ENCODE peak calls at places on chromosomes 13 and 19, in five cellular contexts. J is neuronal stem cell, X is thoracic aorta, H is iPS DF 6.9, L is ovary. Y is an unnamed sample.
A peak's percentile ranks its signal among the peaks of the same experiment; 100 is the strongest.

GRCh38 chr13:113822956-113823744 is 40.7 kb downstream of the GAS6 start:
- DNase-seq in J (no peak), X (no peak), H (no peak), L (no peak), Y (no peak)

GRCh38 chr13:75493156-75493555 is 11.2 kb upstream of the TBC1D4 start:
- DNase-seq in J (no peak), X (no peak), H (no peak), L (no peak), Y (no peak)

GRCh38 chr13:42119875-42120274 is 71.4 kb downstream of the DGKH start:
- DNase-seq in J (no peak), X (no peak), H (no peak), L (no peak), Y (no peak)

GRCh38 chr13:105929486-105929885 is 606.0 kb downstream of the EFNB2 start:
- DNase-seq in J (no peak), X (no peak), H (no peak), L (no peak), Y (no peak)

GRCh38 chr13:22092791-22093545 is 422.1 kb downstream of the FGF9 start:
- DNase-seq in J (no peak), X (no peak), H (no peak), L (no peak), Y (no peak)

GRCh38 chr13:107124129-107124718 is 556.3 kb upstream of the ARGLU1 start:
- DNase-seq in J (peak; percentile 37), X (no peak), H (no peak), L (no peak), Y (no peak)

GRCh38 chr13:94968040-94968756 is 255.9 kb upstream of the SOX21 start:
- DNase-seq in J (peak; percentile 65), X (no peak), H (no peak), L (peak; percentile 37), Y (peak; percentile 56)

GRCh38 chr19:51760811-51761356 is at the start of gene FPR2:
- DNase-seq in J (no peak), X (no peak), H (no peak), L (no peak), Y (no peak)

GRCh38 chr19:52935434-52935833 is 12.2 kb upstream of the ZNF888 start:
- DNase-seq in J (no peak), X (no peak), H (no peak), L (no peak), Y (no peak)

DNA sequence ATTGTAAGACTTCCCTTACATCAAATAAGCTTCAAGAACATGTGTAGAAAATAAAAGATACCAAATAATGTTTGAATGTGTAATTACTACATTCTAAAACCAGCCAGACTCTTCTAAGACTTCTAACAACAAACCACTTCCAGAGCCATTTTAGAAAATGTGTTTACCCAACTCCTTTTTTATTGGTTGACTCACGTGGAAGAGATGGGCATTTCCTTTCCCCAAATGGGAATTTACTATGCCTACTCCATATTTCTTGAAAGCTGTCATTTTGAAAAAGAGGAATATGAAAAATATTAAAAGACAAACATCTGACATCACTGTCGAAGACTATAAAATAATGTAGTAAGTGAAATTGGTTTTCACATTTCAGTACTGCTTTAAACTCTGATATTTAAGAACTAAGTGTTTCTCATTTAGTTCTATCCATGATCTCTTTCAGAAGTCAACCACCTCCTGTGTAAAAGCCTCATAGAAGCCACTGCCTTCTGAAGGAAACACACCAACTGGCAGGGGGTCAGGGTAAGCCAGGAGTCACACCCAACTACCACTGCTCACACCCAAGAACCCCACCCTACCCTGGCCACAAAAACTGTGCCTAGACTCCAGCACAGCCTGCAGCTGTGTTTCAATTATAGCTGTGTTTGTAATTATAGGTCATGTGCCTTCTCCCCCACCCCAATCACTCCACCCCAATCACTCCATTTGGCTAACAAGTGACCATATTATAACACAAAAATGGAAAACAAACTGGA is 86.8 kb downstream of the UBL3 start:
- DNase-seq in J (no peak), X (no peak), H (no peak), L (no peak), Y (no peak)
- H3K4me3 ChIP-seq in J (no peak overlapping the region), X (no peak overlapping the region), H (no peak overlapping the region), L (no peak overlapping the region), Y (no peak overlapping the region)

DNA sequence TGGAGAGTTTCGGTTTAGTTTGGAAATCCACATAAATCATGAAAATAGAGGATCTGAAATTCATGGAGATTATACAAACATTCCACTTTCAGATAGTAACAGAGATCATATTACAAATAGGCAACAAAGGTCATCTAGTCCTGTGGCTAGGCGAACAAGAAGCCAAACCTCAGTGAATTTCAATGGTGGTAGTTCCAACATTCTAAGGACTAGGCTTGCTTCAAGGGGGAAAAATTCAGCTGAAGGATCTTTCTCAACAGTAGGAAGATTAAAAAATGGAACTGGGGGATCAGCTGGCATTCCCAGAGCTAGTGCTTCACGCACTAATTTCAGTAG is 47.0 kb downstream of the FOXO1 start:
- DNase-seq in J (no peak), X (no peak), H (no peak), L (no peak), Y (no peak)
- H3K4me1 ChIP-seq in J (peaks cover 12% of the 10 kb centered on the region), X (peaks cover 14% of the 10 kb centered on the region), H (peaks cover 10% of the 10 kb centered on the region), L (peaks cover 44% of the 10 kb centered on the region), Y (peaks cover 19% of the 10 kb centered on the region)

GRCh38 chr19:7705387-7706187 is 3.7 kb upstream of the FCER2 start:
- DNase-seq in J (no peak), X (no peak), H (no peak), L (no peak), Y (no peak)
- H3K4me3 ChIP-seq in J (no peak overlapping the region), X (no peak overlapping the region), H (no peak overlapping the region), L (no peak overlapping the region), Y (no peak overlapping the region)

DNA sequence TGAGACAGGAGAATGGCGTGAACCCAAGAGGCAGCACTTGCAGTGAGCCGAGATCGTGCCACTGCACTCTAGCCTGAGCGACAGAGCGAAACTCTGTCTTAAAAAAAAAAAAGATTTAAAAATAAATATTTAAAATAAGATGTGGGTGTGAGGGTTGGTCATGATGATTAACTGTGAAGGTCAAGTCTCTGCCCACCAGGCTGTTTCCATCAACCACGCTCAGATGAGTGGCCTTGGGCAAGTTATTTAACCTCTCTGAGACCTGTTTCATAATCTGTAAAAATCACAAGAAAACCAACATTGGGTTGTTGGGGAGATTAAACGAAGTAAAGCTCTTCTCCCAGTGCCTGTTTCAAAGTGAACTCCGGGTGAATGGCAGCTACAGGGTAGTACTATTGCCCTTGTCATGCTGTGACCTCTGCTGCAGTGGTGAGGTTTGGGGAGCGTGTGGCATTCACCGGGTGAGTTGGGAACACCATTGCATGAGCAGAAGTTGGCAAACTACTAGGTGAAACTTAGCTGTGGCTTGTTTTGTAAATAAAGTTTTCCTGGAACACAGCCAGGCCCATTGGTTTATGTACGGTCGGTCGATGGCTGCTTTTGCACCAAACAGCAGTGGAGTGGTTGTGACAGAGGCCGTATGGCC is 153.3 kb downstream of the USP12 start:
- DNase-seq in J (no peak), X (no peak), H (no peak), L (no peak), Y (no peak)
- H3K4me1 ChIP-seq in J (peaks cover 6% of the 10 kb centered on the region), X (no peaks in the 10 kb centered on the region), H (peaks cover 2% of the 10 kb centered on the region), L (peaks cover 4% of the 10 kb centered on the region), Y (no peaks in the 10 kb centered on the region)

GRCh38 chr19:47228937-47229673 is 1.9 kb downstream of the BBC3 start:
- DNase-seq in J (no peak), X (no peak), H (no peak), L (no peak), Y (no peak)

GRCh38 chr19:47225746-47226425 is 5.1 kb downstream of the BBC3 start:
- DNase-seq in J (peak; percentile 87), X (peak; percentile 33), H (no peak), L (peak; percentile 95), Y (peak; percentile 95)

GRCh38 chr19:47226426-47227346 is 4.3 kb downstream of the BBC3 start:
- DNase-seq in J (no peak), X (peak; percentile 39), H (no peak), L (peak; percentile 73), Y (peak; percentile 61)

GRCh38 chr19:47228168-47228936 is 2.6 kb downstream of the BBC3 start:
- DNase-seq in J (no peak), X (no peak), H (no peak), L (peak; percentile 69), Y (peak; percentile 45)

DNA sequence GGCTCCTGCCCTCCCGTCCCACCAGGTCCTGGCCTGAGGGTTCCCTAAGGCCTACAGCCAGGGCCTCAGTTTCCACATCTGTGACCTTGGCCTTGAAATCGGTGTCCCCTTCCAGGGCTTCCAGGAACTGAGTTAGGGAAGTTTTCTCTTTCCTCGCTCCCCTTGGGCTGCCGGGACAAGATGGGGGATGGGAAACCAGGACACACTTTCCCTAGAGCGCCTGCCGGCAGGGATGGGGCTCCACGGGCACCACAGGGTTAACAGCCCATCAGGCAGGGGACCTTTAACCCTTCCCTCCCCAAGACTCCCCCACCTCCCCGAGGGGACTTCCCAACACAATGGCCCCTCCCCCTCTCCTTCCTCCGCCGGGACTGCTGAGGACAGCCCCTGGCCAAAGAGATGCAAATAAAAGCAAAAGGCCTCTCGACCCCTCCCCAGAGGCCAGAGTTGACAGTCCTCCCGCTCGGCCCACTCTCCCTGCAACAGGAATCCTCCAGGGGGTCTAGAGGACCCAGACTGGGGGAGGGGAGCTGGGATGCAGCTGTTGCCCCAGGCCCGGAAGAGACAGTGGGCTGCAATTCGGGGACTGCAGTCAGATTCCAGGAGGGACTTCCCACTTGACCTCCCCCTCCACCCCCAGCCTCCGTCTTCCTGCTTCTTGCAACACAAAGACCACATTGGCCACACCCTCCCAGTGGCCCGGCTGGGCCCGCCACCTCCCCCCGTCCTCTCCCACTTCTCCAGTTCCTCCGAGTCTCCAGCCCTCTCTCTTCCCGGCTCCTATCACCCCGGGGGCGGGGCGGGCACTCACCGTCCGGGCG is 3.4 kb downstream of the BBC3 start:
- DNase-seq in J (peak; percentile 96), X (peak; percentile 74), H (peak; percentile 97), L (peak; percentile 87), Y (peak; percentile 89)
- H3K4me3 ChIP-seq in J (peak overlapping the region; percentile 83), X (peak overlapping the region; percentile 97), H (peak overlapping the region; percentile 74), L (peak overlapping the region; percentile 64), Y (peak overlapping the region; percentile 47)

DNA sequence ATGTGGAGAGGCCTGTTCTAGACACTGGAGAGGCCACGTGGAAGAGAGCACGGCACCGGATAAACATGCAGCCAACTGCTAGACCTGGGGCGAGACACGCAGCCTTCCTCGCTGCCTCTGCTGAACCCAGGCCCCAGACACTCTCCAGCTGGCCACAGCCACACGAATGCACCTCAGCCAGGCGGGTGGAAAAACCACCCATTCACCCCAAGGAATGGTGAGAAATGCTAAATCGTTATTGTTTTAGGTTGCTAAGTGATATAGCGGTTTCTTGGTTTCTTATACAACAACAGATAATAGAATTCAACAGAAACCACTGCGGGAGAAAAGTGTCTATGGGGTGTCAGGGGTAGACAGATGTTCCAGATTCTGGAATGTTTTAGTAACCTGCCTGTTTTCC is 52.5 kb downstream of the STK24 start:
- DNase-seq in J (no peak), X (no peak), H (no peak), L (no peak), Y (no peak)
- H3K4me1 ChIP-seq in J (peaks cover 33% of the 10 kb centered on the region), X (no peaks in the 10 kb centered on the region), H (peaks cover 16% of the 10 kb centered on the region), L (peaks cover 43% of the 10 kb centered on the region), Y (no peaks in the 10 kb centered on the region)

DNA sequence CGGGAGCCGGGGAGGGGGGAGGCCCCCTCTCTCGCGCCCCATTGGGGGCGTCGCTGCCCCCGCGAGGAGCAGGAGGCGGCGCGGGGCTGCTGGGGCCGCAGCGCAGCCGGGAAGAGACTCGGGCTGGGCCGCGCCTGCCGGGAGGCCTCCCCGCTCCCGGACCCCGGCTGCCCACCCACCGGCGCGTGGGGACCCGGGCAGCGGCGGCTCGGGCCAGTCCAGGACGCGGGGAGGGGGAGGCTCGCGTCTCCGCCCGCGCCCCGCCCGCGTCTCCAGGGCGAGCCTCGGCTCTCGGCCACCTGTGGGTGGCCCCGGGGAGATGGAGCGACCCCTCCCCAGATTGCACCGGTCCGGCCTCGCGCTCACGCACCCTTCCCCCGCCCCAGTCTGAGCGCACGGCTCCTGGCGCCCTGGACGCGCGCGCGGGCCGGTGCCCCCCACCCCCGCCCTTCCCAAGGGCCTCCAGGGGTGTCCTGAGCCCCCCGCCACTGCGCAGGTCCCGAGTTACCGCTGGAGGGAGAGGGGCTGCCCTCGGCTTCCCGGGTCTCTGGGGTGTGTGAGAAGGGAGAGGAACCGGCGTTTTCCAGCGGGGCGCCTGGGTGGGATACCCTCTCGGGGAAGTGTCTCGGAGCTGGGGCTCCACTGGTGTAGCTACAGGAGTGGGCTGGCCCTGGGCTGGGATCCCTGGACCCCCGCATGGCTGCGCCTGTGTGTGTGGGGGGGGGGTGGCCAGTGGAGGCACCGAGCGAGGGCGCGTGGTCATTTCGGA is 645 bp downstream of the PALM start:
- DNase-seq in J (no peak), X (no peak), H (no peak), L (peak; percentile 65), Y (no peak)
- H3K4me3 ChIP-seq in J (peak overlapping the region; percentile 63), X (peak overlapping the region; percentile 56), H (peak overlapping the region; percentile 60), L (peak overlapping the region; percentile 80), Y (peak overlapping the region; percentile 15)

Y was measured in pancreas.